ENCODE peak calls at places on chromosomes 2 and 18, in four cellular contexts. N is stomach, F is lower lobe of right lung, K is left ventricle myocardium inferior. Q is an unnamed sample.
A peak's percentile ranks its signal among the peaks of the same experiment; 100 is the strongest.

GRCh38 chr18:22467760-22468553 is 50.2 kb upstream of the CTAGE1 start:
- DNase-seq in K (no peak), F (no peak), N (no peak), Q (no peak)

GRCh38 chr2:21118302-21118920 is 5.4 kb upstream of the TDRD15 start:
- DNase-seq in N (no peak), K (no peak), F (no peak), Q (no peak)

GRCh38 chr2:28709101-28709500 is 42.5 kb upstream of the PPP1CB start:
- DNase-seq in N (peak; percentile 31), F (peak; percentile 58), K (no peak), Q (peak; percentile 58)

GRCh38 chr2:137115081-137115713 is 349.9 kb downstream of the THSD7B start:
- DNase-seq in N (no peak), K (no peak), F (peak; percentile 46), Q (no peak)

GRCh38 chr2:211846714-211847113 is 691.9 kb downstream of the ERBB4 start:
- DNase-seq in N (no peak), K (no peak), F (no peak), Q (no peak)

GRCh38 chr18:63087421-63088230 is 231.9 kb downstream of the BCL2 start:
- DNase-seq in K (no peak), F (no peak), N (no peak), Q (no peak)

GRCh38 chr2:226797989-226798421 is 1.6 kb downstream of the IRS1 start:
- DNase-seq in F (peak; percentile 45), K (peak; percentile 18), N (peak; percentile 27), Q (peak; percentile 30)

GRCh38 chr2:217756375-217757107 is 246.3 kb downstream of the TNS1 start:
- DNase-seq in F (peak; percentile 76), N (peak; percentile 61), K (peak; percentile 63), Q (peak; percentile 63)

GRCh38 chr2:109352066-109352897 is 223.3 kb downstream of the SH3RF3 start:
- DNase-seq in N (peak; percentile 23), K (no peak), F (no peak), Q (peak; percentile 33)

GRCh38 chr2:42783511-42783910 is 8.9 kb downstream of the HAAO start:
- DNase-seq in N (no peak), K (no peak), F (no peak), Q (no peak)

GRCh38 chr18:76491436-76491800 is 3.6 kb downstream of the ZNF516 start:
- DNase-seq in N (peak; percentile 80), K (peak; percentile 81), F (peak; percentile 86), Q (peak; percentile 93)

GRCh38 chr18:4230450-4231168 is 224.5 kb downstream of the DLGAP1 start:
- DNase-seq in K (no peak), F (no peak), N (no peak), Q (no peak)

GRCh38 chr18:3332376-3332775 is 70.4 kb downstream of the MYL12B start:
- DNase-seq in F (no peak), K (no peak), N (no peak), Q (no peak)

GRCh38 chr18:8319798-8320477 is 289.3 kb upstream of the RAB12 start:
- DNase-seq in K (no peak), N (no peak), F (no peak), Q (no peak)

GRCh38 chr2:27771202-27771547 is 344 bp upstream of the MRPL33 start:
- DNase-seq in F (no peak), K (no peak), N (no peak), Q (no peak)

GRCh38 chr18:7684966-7685365 is 117.8 kb downstream of the PTPRM start:
- DNase-seq in K (no peak), F (no peak), N (no peak), Q (no peak)

GRCh38 chr2:84781942-84782716 is 98.8 kb downstream of the TRABD2A start:
- DNase-seq in N (peak; percentile 33), K (no peak), F (peak; percentile 50), Q (no peak)

GRCh38 chr2:203799905-203800304 is 67.7 kb upstream of the CTLA4 start:
- DNase-seq in F (no peak), K (no peak), N (no peak), Q (no peak)

GRCh38 chr2:203718087-203718486 is 11.6 kb downstream of the CD28 start:
- DNase-seq in N (no peak), F (no peak), K (no peak), Q (peak; percentile 46)

GRCh38 chr18:57864615-57865121 is 61.6 kb upstream of the ATP8B1 start:
- DNase-seq in N (no peak), F (no peak), K (no peak), Q (no peak)

GRCh38 chr2:238597638-238598528 is 171.2 kb downstream of the ASB1 start:
- DNase-seq in N (no peak), K (no peak), F (no peak), Q (no peak)

GRCh38 chr2:145034511-145034910 is 514.6 kb upstream of the ZEB2 start:
- DNase-seq in F (no peak), N (no peak), K (no peak), Q (no peak)
- H3K27me3 ChIP-seq in F (no peaks in the 10 kb centered on the region), N (no peaks in the 10 kb centered on the region), K (no peaks in the 10 kb centered on the region), Q (no peaks in the 10 kb centered on the region)

GRCh38 chr2:37228788-37229187 is 2.6 kb downstream of the CEBPZ start:
- DNase-seq in K (no peak), N (no peak), F (no peak), Q (no peak)

GRCh38 chr2:37226863-37227262 is 4.5 kb downstream of the CEBPZ start:
- DNase-seq in N (no peak), F (no peak), K (no peak), Q (no peak)

GRCh38 chr2:37232131-37232933 is 874 bp downstream of the NDUFAF7 start:
- DNase-seq in N (no peak), K (no peak), F (peak; percentile 44), Q (no peak)

GRCh38 chr2:37230581-37230980 is 815 bp downstream of the CEBPZ start:
- DNase-seq in K (no peak), N (no peak), F (no peak), Q (no peak)

DNA sequence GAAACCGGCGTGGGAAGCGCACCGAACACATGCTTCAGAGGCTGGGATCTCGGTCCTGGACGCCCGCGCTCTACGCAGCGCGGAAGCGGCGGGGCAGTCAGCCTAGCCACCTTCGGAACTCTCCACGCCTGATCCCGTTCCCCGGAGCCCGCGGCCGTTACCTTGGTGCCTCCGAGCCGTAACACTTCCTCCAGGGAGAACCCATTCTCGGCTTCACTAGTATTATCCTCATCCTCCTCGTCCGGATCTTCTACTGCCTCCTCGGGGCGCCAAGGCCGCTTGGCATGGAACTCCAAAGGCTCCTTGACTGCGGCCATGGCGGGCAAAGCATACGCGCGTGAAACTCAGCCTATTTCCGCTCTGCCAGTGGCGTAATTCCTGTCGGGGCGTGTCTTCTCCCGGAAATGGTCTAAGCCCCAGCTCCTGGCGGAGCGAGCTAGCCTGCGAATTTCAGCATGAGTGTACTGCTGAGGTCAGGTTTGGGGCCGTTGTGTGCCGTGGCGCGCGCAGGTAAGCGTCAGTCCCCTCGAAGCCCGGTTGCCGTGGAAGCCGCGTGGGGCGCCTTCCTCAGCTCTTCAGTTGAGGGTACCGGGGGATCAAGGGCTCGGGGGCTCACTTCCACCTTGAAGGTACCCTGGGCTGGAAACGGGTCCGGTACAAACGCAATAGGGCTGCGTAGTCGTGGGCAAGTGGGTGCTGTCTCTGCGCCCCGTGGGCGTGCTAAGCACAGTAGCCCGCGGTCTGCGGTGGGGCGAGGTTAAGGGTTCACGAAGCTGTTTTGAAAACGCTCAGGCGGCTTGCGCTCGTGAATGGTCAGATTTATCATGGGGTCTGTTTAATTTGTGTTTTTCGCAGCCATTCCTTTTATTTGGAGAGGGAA is at the start of the genes CEBPZ and NDUFAF7:
- DNase-seq in N (peak; percentile 91), K (peak; percentile 89), F (peak; percentile 93), Q (peak; percentile 94)
- TF ChIP-seq CTCF in N (no peak), K (peak; percentile 13), F (no peak), Q (no peak)

DNA sequence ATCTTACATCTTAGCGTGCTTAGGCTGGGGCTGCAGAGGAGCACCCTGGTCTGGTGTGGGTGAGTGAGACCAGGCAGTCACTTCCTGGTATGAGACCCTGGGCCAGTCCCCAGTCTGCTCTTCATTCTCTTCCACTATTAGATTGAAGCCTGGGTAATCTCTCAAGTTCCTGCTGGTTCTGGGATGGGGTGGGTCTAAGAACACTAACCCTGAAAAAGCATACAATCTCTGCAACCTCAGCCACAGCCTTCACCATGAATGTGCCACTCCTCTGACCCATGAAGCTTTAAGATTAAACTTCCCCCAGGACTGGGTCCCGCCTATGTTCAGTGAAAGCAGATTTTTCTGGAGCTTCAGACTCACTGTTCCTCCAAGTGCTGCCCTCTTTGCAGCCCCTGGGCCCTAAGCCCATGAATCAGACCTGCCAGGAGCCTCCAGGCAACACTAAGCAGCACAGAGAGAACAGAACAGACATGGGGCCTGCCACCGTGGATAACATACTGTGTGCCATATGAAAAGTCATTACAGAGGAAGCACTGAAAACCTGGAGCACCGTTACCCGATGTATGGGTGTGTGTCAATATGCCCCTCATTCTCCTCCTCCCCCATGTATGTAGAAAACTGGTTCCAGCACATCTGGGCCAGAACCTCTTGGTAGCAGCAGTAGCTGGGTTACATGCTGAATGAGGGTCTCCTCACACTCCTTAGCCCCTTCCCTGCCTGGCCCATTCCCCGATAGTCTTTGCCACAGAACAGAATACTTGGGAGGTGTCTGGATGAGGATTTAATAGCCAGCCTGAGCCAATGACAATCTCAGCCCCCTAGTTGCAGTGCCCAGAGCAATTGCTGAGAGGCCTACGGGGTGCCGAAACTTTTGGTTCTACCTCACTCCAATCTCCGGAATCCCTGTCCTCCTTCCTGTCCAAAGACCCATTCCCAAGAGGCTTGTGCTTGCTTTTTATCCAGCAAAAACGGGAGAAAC is 2.7 kb upstream of the SIX2 start:
- DNase-seq in N (no peak), K (no peak), F (no peak), Q (no peak)
- H3K4me1 ChIP-seq in N (peaks cover 46% of the 10 kb centered on the region), K (peaks cover 67% of the 10 kb centered on the region), F (peaks cover 43% of the 10 kb centered on the region), Q (peaks cover 37% of the 10 kb centered on the region)

GRCh38 chr2:3040066-3040428 is 337.6 kb downstream of the EIPR1 start:
- DNase-seq in N (no peak), K (no peak), F (no peak), Q (peak; percentile 28)
- H3K27me3 ChIP-seq in N (no peaks in the 10 kb centered on the region), K (peaks cover 45% of the 10 kb centered on the region), F (no peaks in the 10 kb centered on the region), Q (no peaks in the 10 kb centered on the region)

GRCh38 chr2:222318026-222318711 is 19.4 kb upstream of the PAX3 start:
- DNase-seq in F (no peak), N (peak; percentile 72), K (peak; percentile 53), Q (peak; percentile 74)

GRCh38 chr2:222320441-222321395 is 21.9 kb upstream of the PAX3 start:
- DNase-seq in N (no peak), K (peak; percentile 59), F (no peak), Q (peak; percentile 25)

GRCh38 chr2:222322241-222322640 is 23.4 kb upstream of the PAX3 start:
- DNase-seq in F (no peak), N (no peak), K (no peak), Q (no peak)

GRCh38 chr2:222318712-222319575 is 20.1 kb upstream of the PAX3 start:
- DNase-seq in N (no peak), K (peak; percentile 49), F (no peak), Q (no peak)

DNA sequence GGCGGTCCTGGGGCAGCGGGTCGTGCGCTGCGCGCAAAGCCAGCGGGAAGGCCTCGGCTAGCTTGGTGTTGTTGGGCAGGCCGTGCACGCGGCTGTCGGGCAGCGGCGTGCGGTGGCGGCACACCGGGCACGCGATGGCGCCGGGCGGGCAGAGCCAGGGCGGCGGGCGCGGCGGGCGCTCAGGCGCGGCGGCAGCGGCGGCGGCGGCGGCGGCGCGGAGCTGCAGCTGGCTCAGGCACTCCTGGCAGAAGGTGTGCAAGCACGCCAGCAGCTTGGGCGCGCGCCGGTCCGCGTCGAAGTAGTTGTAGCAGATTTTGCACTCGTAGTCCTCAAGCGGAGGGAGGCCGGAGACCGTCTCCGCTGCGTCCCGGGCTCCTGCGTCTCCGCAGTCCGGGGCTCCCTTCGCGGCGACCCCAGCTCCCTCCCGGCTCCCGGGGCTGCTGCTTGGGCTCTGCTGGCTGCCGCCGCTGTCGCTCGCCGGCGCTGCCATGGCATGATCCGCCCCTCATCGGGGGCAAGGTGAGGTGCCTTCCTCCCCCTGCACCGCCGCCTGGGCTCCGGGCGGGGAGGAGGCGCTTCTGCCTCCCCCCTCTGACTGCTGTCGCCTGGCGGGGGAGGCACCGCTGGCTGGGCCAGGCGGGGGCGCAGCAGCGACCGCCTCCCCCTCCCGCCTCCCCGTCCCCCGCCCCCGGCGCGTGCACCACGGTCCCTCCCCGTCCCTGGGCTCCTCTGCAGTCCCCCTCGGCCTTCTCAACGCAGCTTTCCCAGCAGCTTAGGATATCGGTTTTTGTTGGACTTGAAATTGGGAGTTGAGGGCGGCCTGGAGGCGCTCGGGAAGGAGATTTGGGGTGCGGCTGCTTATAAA is 21.0 kb upstream of the PAX3 start:
- DNase-seq in F (no peak), K (no peak), N (no peak), Q (peak; percentile 48)
- TF ChIP-seq CTCF in F (no peak), K (no peak), N (no peak), Q (no peak)